ENCODE peak calls at places on chromosomes 12 and 14, in six cellular contexts. One of them, this sample, is unnamed.

GRCh38 chr12:123744836-123745235 is 17.3 kb upstream of the DNAH10 start:
- DNase-seq in A549: peak
- DNase-seq in transverse colon: no peak
- DNase-seq in stomach: no peak
- DNase-seq in K562: no peak
- DNase-seq in SK-N-SH: peak
- DNase-seq in this sample: peak

GRCh38 chr12:61412209-61412608 is 848.0 kb upstream of the USP15 start:
- DNase-seq in K562: no peak
- DNase-seq in stomach: no peak
- DNase-seq in SK-N-SH: no peak
- DNase-seq in A549: no peak
- DNase-seq in transverse colon: no peak
- DNase-seq in this sample: no peak

GRCh38 chr14:33566082-33566481 is 384.8 kb downstream of the EGLN3 start:
- DNase-seq in transverse colon: no peak
- DNase-seq in K562: peak
- DNase-seq in stomach: no peak
- DNase-seq in SK-N-SH: no peak
- DNase-seq in A549: no peak
- DNase-seq in this sample: no peak

GRCh38 chr14:74613211-74613914 is 1.3 kb upstream of the LTBP2 start:
- DNase-seq in stomach: no peak
- DNase-seq in K562: no peak
- DNase-seq in A549: no peak
- DNase-seq in SK-N-SH: no peak
- DNase-seq in transverse colon: no peak
- DNase-seq in this sample: no peak

GRCh38 chr14:60652674-60653387 is 3.6 kb upstream of the SIX1 start:
- DNase-seq in stomach: no peak
- DNase-seq in A549: no peak
- DNase-seq in transverse colon: no peak
- DNase-seq in SK-N-SH: peak
- DNase-seq in K562: peak
- DNase-seq in this sample: no peak

GRCh38 chr14:37709419-37710195 is 114.2 kb downstream of the TTC6 start:
- DNase-seq in A549: peak
- DNase-seq in stomach: no peak
- DNase-seq in SK-N-SH: no peak
- DNase-seq in transverse colon: no peak
- DNase-seq in K562: no peak
- DNase-seq in this sample: no peak

GRCh38 chr14:35336171-35337073 is 44.2 kb downstream of the PSMA6 start:
- DNase-seq in K562: peak
- DNase-seq in A549: peak
- DNase-seq in SK-N-SH: peak
- DNase-seq in transverse colon: peak
- DNase-seq in stomach: peak
- DNase-seq in this sample: peak

GRCh38 chr12:27521066-27521465 is 2.9 kb upstream of the PPFIBP1 start:
- DNase-seq in A549: no peak
- DNase-seq in K562: peak
- DNase-seq in transverse colon: no peak
- DNase-seq in SK-N-SH: peak
- DNase-seq in stomach: no peak
- DNase-seq in this sample: peak

GRCh38 chr12:58415716-58416115 is 474.3 kb downstream of the ATP23 start:
- DNase-seq in K562: no peak
- DNase-seq in transverse colon: no peak
- DNase-seq in stomach: no peak
- DNase-seq in A549: no peak
- DNase-seq in SK-N-SH: no peak
- DNase-seq in this sample: no peak

GRCh38 chr12:89836026-89836425 is 127.4 kb upstream of the ATP2B1 start:
- DNase-seq in transverse colon: no peak
- DNase-seq in stomach: no peak
- DNase-seq in SK-N-SH: no peak
- DNase-seq in K562: no peak
- DNase-seq in A549: no peak
- DNase-seq in this sample: no peak

GRCh38 chr14:89160437-89160836 is 256.6 kb downstream of the FOXN3 start:
- DNase-seq in SK-N-SH: no peak
- DNase-seq in A549: no peak
- DNase-seq in transverse colon: no peak
- DNase-seq in K562: no peak
- DNase-seq in stomach: no peak
- DNase-seq in this sample: no peak

GRCh38 chr14:22830329-22831010 is 783 bp downstream of the MRPL52 start:
- DNase-seq in K562: no peak
- DNase-seq in SK-N-SH: no peak
- DNase-seq in A549: no peak
- DNase-seq in stomach: no peak
- DNase-seq in transverse colon: no peak
- DNase-seq in this sample: no peak

GRCh38 chr14:34781242-34781641 is 66.8 kb upstream of the CFL2 start:
- DNase-seq in SK-N-SH: no peak
- DNase-seq in stomach: no peak
- DNase-seq in transverse colon: no peak
- DNase-seq in A549: no peak
- DNase-seq in K562: no peak
- DNase-seq in this sample: no peak

GRCh38 chr12:109718390-109718789 is 4.8 kb downstream of the FAM222A start:
- DNase-seq in transverse colon: no peak
- DNase-seq in SK-N-SH: peak
- DNase-seq in K562: no peak
- DNase-seq in stomach: no peak
- DNase-seq in A549: no peak
- DNase-seq in this sample: no peak

GRCh38 chr12:120649442-120650248 is 9.2 kb downstream of the CABP1 start:
- DNase-seq in A549: no peak
- DNase-seq in transverse colon: no peak
- DNase-seq in stomach: no peak
- DNase-seq in SK-N-SH: peak
- DNase-seq in K562: no peak
- DNase-seq in this sample: no peak

GRCh38 chr12:12975322-12976077 is 23.5 kb upstream of the GPRC5D start:
- DNase-seq in A549: peak
- DNase-seq in SK-N-SH: peak
- DNase-seq in stomach: peak
- DNase-seq in transverse colon: peak
- DNase-seq in K562: peak
- DNase-seq in this sample: no peak

GRCh38 chr14:101119830-101120571 is 216.5 kb upstream of the RTL1 start:
- DNase-seq in transverse colon: no peak
- DNase-seq in K562: no peak
- DNase-seq in A549: no peak
- DNase-seq in stomach: peak
- DNase-seq in SK-N-SH: peak
- DNase-seq in this sample: peak

GRCh38 chr14:103767306-103767894 is 51.8 kb downstream of the ZFYVE21 start:
- DNase-seq in stomach: no peak
- DNase-seq in transverse colon: no peak
- DNase-seq in A549: no peak
- DNase-seq in SK-N-SH: no peak
- DNase-seq in K562: no peak
- DNase-seq in this sample: no peak

GRCh38 chr14:29749327-29749726 is 178.3 kb downstream of the PRKD1 start:
- DNase-seq in transverse colon: no peak
- DNase-seq in A549: peak
- DNase-seq in stomach: no peak
- DNase-seq in K562: peak
- DNase-seq in SK-N-SH: no peak
- DNase-seq in this sample: no peak

GRCh38 chr12:48863296-48863695 is 2.4 kb downstream of the RND1 start:
- DNase-seq in K562: no peak
- DNase-seq in transverse colon: no peak
- DNase-seq in A549: no peak
- DNase-seq in SK-N-SH: no peak
- DNase-seq in stomach: no peak
- DNase-seq in this sample: no peak

GRCh38 chr12:48865141-48865440 is 579 bp downstream of the RND1 start:
- DNase-seq in SK-N-SH: no peak
- DNase-seq in transverse colon: no peak
- DNase-seq in A549: no peak
- DNase-seq in stomach: no peak
- DNase-seq in K562: no peak
- DNase-seq in this sample: no peak

GRCh38 chr12:48861111-48861510 is 4.6 kb downstream of the RND1 start:
- DNase-seq in SK-N-SH: no peak
- DNase-seq in stomach: no peak
- DNase-seq in A549: no peak
- DNase-seq in K562: no peak
- DNase-seq in transverse colon: no peak
- DNase-seq in this sample: no peak

GRCh38 chr12:48865441-48866290 is at the start of gene RND1:
- DNase-seq in K562: peak
- DNase-seq in stomach: peak
- DNase-seq in SK-N-SH: peak
- DNase-seq in A549: peak
- DNase-seq in transverse colon: peak
- DNase-seq in this sample: peak

DNA sequence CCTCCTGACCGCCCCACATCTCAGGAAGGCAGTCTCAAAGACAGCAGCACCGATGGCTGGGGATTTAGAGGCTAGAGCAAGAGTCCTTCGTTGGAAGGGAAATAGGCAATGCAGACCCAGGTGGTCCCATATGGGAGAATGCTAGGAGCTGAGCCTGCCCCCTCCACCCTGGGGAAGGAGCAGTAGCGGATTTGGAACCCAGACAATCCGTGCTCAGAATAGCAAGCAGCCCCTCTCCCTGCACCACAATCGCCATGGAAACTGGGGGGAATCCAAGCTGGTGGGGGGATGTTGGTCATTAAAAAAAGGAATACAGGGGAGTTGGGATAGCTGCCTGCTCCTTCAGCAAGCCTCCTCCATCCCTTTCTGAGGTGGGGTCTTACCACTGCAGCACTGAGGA is 3.0 kb downstream of the RND1 start:
- DNase-seq in A549: no peak
- DNase-seq in stomach: no peak
- DNase-seq in K562: no peak
- DNase-seq in transverse colon: no peak
- DNase-seq in SK-N-SH: no peak
- DNase-seq in this sample: no peak
- H3K4me3 ChIP-seq in A549: peak
- H3K4me3 ChIP-seq in stomach: peak
- H3K4me3 ChIP-seq in K562: no peak
- H3K4me3 ChIP-seq in transverse colon: no peak
- H3K4me3 ChIP-seq in SK-N-SH: no peak
- H3K4me3 ChIP-seq in this sample: no peak

GRCh38 chr14:77043984-77044485 is 15.5 kb upstream of the IRF2BPL start:
- DNase-seq in SK-N-SH: no peak
- DNase-seq in K562: peak
- DNase-seq in transverse colon: no peak
- DNase-seq in stomach: no peak
- DNase-seq in A549: no peak
- DNase-seq in this sample: peak

GRCh38 chr14:77043177-77043983 is 14.9 kb upstream of the IRF2BPL start:
- DNase-seq in A549: peak
- DNase-seq in stomach: no peak
- DNase-seq in SK-N-SH: no peak
- DNase-seq in transverse colon: no peak
- DNase-seq in K562: peak
- DNase-seq in this sample: peak

GRCh38 chr14:77045570-77045890 is 17.0 kb upstream of the IRF2BPL start:
- DNase-seq in SK-N-SH: no peak
- DNase-seq in stomach: peak
- DNase-seq in transverse colon: peak
- DNase-seq in K562: no peak
- DNase-seq in A549: no peak
- DNase-seq in this sample: no peak

GRCh38 chr14:77046706-77047105 is 18.2 kb upstream of the IRF2BPL start:
- DNase-seq in stomach: no peak
- DNase-seq in transverse colon: no peak
- DNase-seq in K562: no peak
- DNase-seq in SK-N-SH: no peak
- DNase-seq in A549: no peak
- DNase-seq in this sample: no peak

DNA sequence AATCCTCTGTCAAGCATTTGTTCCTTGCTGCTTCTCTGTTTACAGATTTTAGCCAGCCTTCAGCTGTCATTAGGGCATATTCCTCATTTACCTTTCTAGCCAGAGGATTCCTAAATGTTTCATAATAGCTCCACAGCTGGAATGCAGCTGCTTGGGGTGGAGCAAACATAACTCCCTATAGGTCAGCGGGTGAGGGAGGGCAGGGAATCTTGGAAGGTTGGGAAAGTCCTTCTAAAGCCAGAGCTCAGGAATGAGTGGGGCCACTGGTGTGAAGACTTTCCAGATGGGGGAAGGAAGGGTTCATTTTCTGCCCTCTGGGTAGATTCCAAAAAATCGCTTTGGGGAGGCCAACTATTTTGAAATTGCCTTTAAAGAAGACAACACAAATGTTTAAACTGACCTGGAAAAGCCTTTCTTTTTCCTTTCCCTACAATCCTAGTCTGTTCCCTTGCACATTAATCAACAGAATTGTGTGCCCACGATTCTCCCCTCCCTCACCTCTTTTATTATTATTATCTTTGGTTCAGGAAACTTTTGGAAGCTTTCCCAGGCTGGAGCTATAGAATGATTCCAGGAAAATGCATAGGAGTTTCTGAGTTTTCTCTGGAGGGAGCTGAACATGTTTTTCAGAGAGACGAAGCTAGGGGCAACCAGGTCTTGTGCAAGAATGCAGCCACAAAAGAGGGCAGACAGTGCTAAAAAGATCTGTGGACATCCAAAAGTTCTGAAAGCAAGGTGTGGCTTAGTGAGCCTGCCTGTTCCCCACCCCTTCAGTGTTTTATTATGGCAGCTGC is 16.5 kb upstream of the IRF2BPL start:
- DNase-seq in SK-N-SH: no peak
- DNase-seq in K562: no peak
- DNase-seq in transverse colon: peak
- DNase-seq in stomach: no peak
- DNase-seq in A549: peak
- DNase-seq in this sample: peak
- TF ChIP-seq EP300 in SK-N-SH: no peak
- TF ChIP-seq EP300 in K562: no peak
- TF ChIP-seq EP300 in transverse colon: no peak
- TF ChIP-seq EP300 in stomach: no peak
- TF ChIP-seq EP300 in A549: peak
- TF ChIP-seq EP300 in this sample: no peak

GRCh38 chr12:47214001-47214619 is 134.4 kb upstream of the AMIGO2 start:
- DNase-seq in A549: no peak
- DNase-seq in SK-N-SH: no peak
- DNase-seq in K562: no peak
- DNase-seq in transverse colon: no peak
- DNase-seq in stomach: no peak
- DNase-seq in this sample: no peak
- H3K4me3 ChIP-seq in A549: no peak
- H3K4me3 ChIP-seq in SK-N-SH: no peak
- H3K4me3 ChIP-seq in K562: no peak
- H3K4me3 ChIP-seq in transverse colon: no peak
- H3K4me3 ChIP-seq in stomach: peak
- H3K4me3 ChIP-seq in this sample: no peak

GRCh38 chr12:52580496-52580895 is 6.9 kb upstream of the KRT74 start:
- DNase-seq in transverse colon: no peak
- DNase-seq in K562: no peak
- DNase-seq in SK-N-SH: no peak
- DNase-seq in stomach: no peak
- DNase-seq in A549: no peak
- DNase-seq in this sample: peak
- TF ChIP-seq EP300 in transverse colon: no peak
- TF ChIP-seq EP300 in K562: no peak
- TF ChIP-seq EP300 in SK-N-SH: no peak
- TF ChIP-seq EP300 in stomach: no peak
- TF ChIP-seq EP300 in A549: no peak
- TF ChIP-seq EP300 in this sample: no peak

This sample was measured in sigmoid colon.